ENCODE peak calls at places on chromosomes 11 and 22, in four cellular contexts. S is H7, V is ovary, Y is cardiac muscle cell. F is an unnamed sample. For H3K36me3, the result is how much of the 10 kb centered on the place peaks cover.

GRCh38 chr11:120566176-120566575 is 54.6 kb downstream of the GRIK4 start:
- DNase-seq in S (no peak), V (no peak), Y (peak), F (no peak)

GRCh38 chr11:111735262-111736116 is 30.7 kb downstream of the PPP2R1B start:
- DNase-seq in S (no peak), V (peak), Y (peak), F (peak)

GRCh38 chr11:105244157-105244820 is 104.7 kb upstream of the CARD18 start:
- DNase-seq in S (no peak), V (no peak), Y (peak), F (peak)

GRCh38 chr11:104531075-104531474 is 367.1 kb upstream of the PDGFD start:
- DNase-seq in S (peak), V (no peak), Y (no peak), F (no peak)

GRCh38 chr22:46090051-46090591 is 60.2 kb upstream of the PPARA start:
- DNase-seq in S (no peak), V (peak), Y (no peak), F (no peak)

GRCh38 chr11:117413616-117414015 is 86.0 kb downstream of the CEP164 start:
- DNase-seq in S (no peak), V (no peak), Y (no peak), F (no peak)

GRCh38 chr11:9459573-9460321 is 1.1 kb upstream of the ZNF143 start:
- DNase-seq in S (peak), V (peak), Y (peak), F (peak)

GRCh38 chr22:28894320-28894719 is 10.9 kb downstream of the ZNRF3 start:
- DNase-seq in S (no peak), V (no peak), Y (no peak), F (no peak)

GRCh38 chr11:78784321-78785061 is 209.8 kb upstream of the NARS2 start:
- DNase-seq in S (no peak), V (no peak), Y (peak), F (no peak)

GRCh38 chr11:57214087-57214395 is 23.0 kb downstream of the APLNR start:
- DNase-seq in S (no peak), V (no peak), Y (peak), F (peak)

GRCh38 chr11:819129-819931 is 616 bp downstream of the PNPLA2 start:
- DNase-seq in S (peak), V (peak), Y (peak), F (peak)

GRCh38 chr11:30143098-30143705 is 87.6 kb upstream of the FSHB start:
- DNase-seq in S (peak), V (no peak), Y (peak), F (peak)

GRCh38 chr11:131688056-131688693 is 317.8 kb downstream of the NTM start:
- DNase-seq in S (peak), V (peak), Y (peak), F (peak)

GRCh38 chr11:75720639-75721038 is 3.0 kb downstream of the MOGAT2 start:
- DNase-seq in S (no peak), V (no peak), Y (no peak), F (no peak)

GRCh38 chr11:73177380-73178091 is 35.4 kb upstream of the FCHSD2 start:
- DNase-seq in S (no peak), V (peak), Y (peak), F (no peak)

GRCh38 chr11:44964526-44965209 is 14.0 kb upstream of the TP53I11 start:
- DNase-seq in S (no peak), V (no peak), Y (no peak), F (no peak)

GRCh38 chr22:48102581-48102980 is 1340.1 kb downstream of the TBC1D22A start:
- DNase-seq in S (no peak), V (no peak), Y (no peak), F (no peak)

GRCh38 chr11:74019860-74020259 is 11.0 kb upstream of the UCP3 start:
- DNase-seq in S (no peak), V (no peak), Y (no peak), F (no peak)

GRCh38 chr11:122898799-122899198 is 16.2 kb downstream of the JHY start:
- DNase-seq in S (no peak), V (no peak), Y (no peak), F (no peak)

GRCh38 chr11:43988040-43988793 is 45.8 kb downstream of the C11orf96 start:
- DNase-seq in S (no peak), V (peak), Y (peak), F (no peak)

GRCh38 chr22:45105281-45105700 is 58.4 kb upstream of the NUP50 start:
- DNase-seq in S (no peak), V (no peak), Y (peak), F (peak)

GRCh38 chr11:108882211-108882831 is 217.5 kb downstream of the DDX10 start:
- DNase-seq in S (no peak), V (no peak), Y (no peak), F (no peak)

GRCh38 chr11:30281476-30282288 is 41.2 kb upstream of the ARL14EP start:
- DNase-seq in S (no peak), V (no peak), Y (no peak), F (no peak)

GRCh38 chr11:57144531-57145320 is 37.0 kb upstream of the LRRC55 start:
- DNase-seq in S (no peak), V (no peak), Y (no peak), F (no peak)

GRCh38 chr11:122323754-122324421 is 207.9 kb upstream of the BLID start:
- DNase-seq in S (no peak), V (no peak), Y (no peak), F (no peak)

GRCh38 chr11:72951193-72951592 is 137.0 kb downstream of the ATG16L2 start:
- DNase-seq in S (no peak), V (no peak), Y (peak), F (no peak)

GRCh38 chr22:24289781-24290181 is 19.1 kb downstream of the SPECC1L start:
- DNase-seq in S (peak), V (no peak), Y (no peak), F (no peak)

GRCh38 chr11:103183981-103184592 is 74.9 kb downstream of the DYNC2H1 start:
- DNase-seq in S (no peak), V (no peak), Y (peak), F (no peak)

GRCh38 chr11:130546438-130546837 is 98.0 kb downstream of the ADAMTS15 start:
- DNase-seq in S (no peak), V (no peak), Y (no peak), F (no peak)

DNA sequence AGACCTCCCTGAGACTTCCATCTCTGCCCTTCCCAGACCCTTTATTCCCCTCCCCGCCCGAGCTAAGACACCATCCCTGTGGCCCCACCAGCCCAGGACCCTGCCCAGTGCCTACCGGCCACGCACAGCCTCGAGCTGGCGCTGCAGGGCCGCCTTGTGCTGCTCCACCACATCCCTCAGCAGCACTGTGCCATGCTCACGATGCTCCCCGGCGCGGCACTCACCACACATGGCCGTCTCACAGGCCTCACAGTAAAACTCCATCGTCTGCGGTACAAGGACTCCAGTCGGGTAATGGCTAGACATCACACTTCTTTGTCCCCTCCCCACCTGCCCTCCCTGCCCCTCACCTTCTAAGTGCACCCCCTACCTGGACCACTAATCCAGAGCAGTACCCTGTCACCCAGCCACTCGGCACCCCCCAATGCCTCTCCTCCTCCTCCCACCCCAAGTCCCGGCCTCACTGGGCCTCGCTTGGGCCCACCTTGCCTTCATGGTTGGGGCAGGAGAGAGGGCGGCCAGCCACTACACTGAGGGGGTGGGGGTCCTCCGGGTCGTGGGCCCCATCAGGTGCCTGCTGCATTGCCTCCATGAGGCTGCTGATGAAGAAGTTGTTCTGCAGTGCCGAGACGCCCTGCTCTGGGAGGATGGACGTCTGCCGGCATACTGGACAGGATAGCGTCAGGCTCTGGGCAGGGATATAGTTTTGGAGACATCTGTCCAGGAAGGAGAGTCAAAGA is 16.0 kb downstream of the TRIM3 start:
- DNase-seq in S (peak), V (no peak), Y (no peak), F (no peak)
- H3K36me3 ChIP-seq in S (under half), V (under half), Y (under half), F (under half)

GRCh38 chr11:76861490-76861953 is 804 bp downstream of the ACER3 start:
- DNase-seq in S (no peak), V (no peak), Y (no peak), F (peak)

GRCh38 chr11:76860539-76861475 is at the start of gene ACER3:
- DNase-seq in S (peak), V (peak), Y (peak), F (peak)

GRCh38 chr11:76857776-76858461 is 2.8 kb upstream of the ACER3 start:
- DNase-seq in S (no peak), V (no peak), Y (no peak), F (no peak)

GRCh38 chr11:76856571-76856970 is 4.1 kb upstream of the ACER3 start:
- DNase-seq in S (no peak), V (no peak), Y (no peak), F (no peak)

DNA sequence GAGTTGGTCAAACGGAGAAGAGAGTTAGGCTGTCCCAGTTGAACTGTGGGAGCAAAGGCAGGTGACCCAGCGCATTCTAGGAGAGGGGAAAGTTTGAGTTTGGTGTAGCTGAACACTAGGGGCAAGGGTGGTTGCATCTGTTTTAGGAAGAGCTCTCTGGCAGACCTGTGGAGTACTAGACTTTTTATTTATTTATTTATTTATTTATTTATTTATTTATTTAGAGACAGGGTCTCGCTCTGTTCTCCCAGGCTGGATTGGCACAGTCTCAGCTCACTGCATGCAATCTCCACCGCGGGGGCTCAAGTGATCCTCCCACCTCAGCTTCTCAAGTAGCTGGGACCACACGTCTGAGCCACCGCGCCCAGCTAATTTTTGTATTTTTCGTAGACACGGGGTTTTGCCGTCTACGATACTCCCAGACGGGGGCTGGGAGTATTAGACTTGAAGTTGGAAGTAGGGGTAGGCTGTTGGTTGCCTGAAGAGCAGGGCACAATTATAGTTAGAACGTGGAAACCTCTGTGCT is 947 bp upstream of the ACER3 start:
- DNase-seq in S (no peak), V (peak), Y (no peak), F (no peak)
- H3K4me3 ChIP-seq in S (no peak), V (no peak), Y (no peak), F (peak)

GRCh38 chr22:25702046-25702445 is 39.9 kb upstream of the MYO18B start:
- DNase-seq in S (no peak), V (no peak), Y (peak), F (no peak)

GRCh38 chr22:25698986-25699385 is 43.0 kb upstream of the MYO18B start:
- DNase-seq in S (no peak), V (no peak), Y (no peak), F (no peak)

GRCh38 chr22:25698461-25698860 is 43.5 kb upstream of the MYO18B start:
- DNase-seq in S (no peak), V (no peak), Y (no peak), F (no peak)

GRCh38 chr22:25702571-25703167 is 39.3 kb upstream of the MYO18B start:
- DNase-seq in S (no peak), V (no peak), Y (no peak), F (no peak)

GRCh38 chr22:25700996-25701815 is 40.8 kb upstream of the MYO18B start:
- DNase-seq in S (no peak), V (no peak), Y (peak), F (peak)
- H3K36me3 ChIP-seq in S (under half), V (under half), Y (under half), F (under half)

DNA sequence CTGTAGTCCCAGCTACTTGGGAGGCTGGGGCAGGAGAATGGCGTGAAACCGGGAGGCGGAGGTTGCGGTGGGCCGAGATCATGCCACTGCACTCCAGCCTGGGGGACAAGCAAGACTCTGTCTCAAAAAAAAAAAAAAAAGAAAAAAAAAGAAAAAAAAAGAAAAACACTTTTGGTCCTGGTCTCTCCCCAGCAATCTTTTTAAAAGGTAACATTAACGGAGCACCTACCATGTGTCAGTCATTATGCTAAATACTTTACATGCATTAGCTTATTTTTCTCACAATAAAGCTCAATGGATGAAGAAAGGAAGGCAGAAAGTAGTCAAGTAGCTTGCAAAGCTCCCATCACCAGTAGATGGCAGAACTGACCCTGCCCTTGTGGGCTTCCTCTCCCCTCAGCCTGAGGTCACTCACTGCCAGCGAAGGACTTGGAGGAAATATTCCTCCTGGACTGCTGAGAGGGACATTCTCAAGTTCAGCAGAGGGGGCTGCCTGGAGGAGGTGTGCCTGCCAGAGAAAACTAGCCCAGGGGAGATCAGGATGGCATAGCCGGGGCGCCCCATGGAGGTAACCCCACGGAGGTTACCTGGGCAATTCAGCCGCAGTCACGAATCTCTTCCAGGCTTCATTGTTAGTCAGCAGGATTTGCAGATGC is 15.5 kb downstream of the APOL3 start:
- DNase-seq in S (peak), V (peak), Y (peak), F (peak)
- H3K4me3 ChIP-seq in S (peak), V (no peak), Y (no peak), F (no peak)